ENCODE peak calls at places on chromosomes 11 and 22, in eight cellular contexts. C, R, H, J, G, D, F and V are unnamed samples.
A peak's percentile ranks its signal among the peaks of the same experiment; 100 is the strongest.

GRCh38 chr11:121207485-121208115 is 85.0 kb upstream of the SC5D start:
- DNase-seq in J (no peak), H (no peak), R (no peak), F (no peak), G (no peak), C (no peak), D (no peak), V (no peak)

GRCh38 chr11:19953909-19954308 is 206.4 kb downstream of the DBX1 start:
- DNase-seq in G (no peak), R (no peak), C (peak; percentile 65), J (no peak), F (no peak), D (no peak), H (no peak), V (no peak)

GRCh38 chr22:45742866-45743450 is 71.3 kb downstream of the ATXN10 start:
- DNase-seq in H (no peak), J (peak; percentile 59), G (no peak), R (no peak), D (peak; percentile 78), C (no peak), F (no peak), V (no peak)

GRCh38 chr11:12389676-12390075 is 12.3 kb downstream of the PARVA start:
- DNase-seq in D (no peak), C (no peak), J (no peak), R (no peak), F (no peak), G (no peak), H (no peak), V (no peak)

GRCh38 chr11:10872097-10872496 is 14.2 kb upstream of the ZBED5 start:
- DNase-seq in C (no peak), H (no peak), G (no peak), F (no peak), D (no peak), J (no peak), R (no peak), V (no peak)

GRCh38 chr22:30220338-30221009 is 26.1 kb downstream of the LIF start:
- DNase-seq in H (peak; percentile 16), R (no peak), C (no peak), F (no peak), J (no peak), D (no peak), G (no peak), V (no peak)

GRCh38 chr11:95140397-95141030 is 50.9 kb downstream of the ENDOD1 start:
- DNase-seq in D (no peak), J (no peak), H (no peak), R (no peak), F (no peak), C (no peak), G (no peak), V (no peak)

GRCh38 chr11:80944758-80945157 is 1503.9 kb upstream of the TENM4 start:
- DNase-seq in G (no peak), F (no peak), R (no peak), C (no peak), J (no peak), H (no peak), D (no peak), V (no peak)

GRCh38 chr22:18111759-18112330 is 1.2 kb downstream of the TUBA8 start:
- DNase-seq in D (no peak), J (no peak), C (no peak), G (no peak), R (no peak), H (no peak), F (no peak), V (no peak)

GRCh38 chr22:19178065-19178658 is 374 bp downstream of the SLC25A1 start:
- DNase-seq in H (peak; percentile 49), R (peak; percentile 46), C (peak; percentile 83), G (no peak), J (no peak), F (peak; percentile 57), D (peak; percentile 74), V (no peak)

GRCh38 chr11:121929581-121929980 is 186.4 kb downstream of the BLID start:
- DNase-seq in C (peak; percentile 74), R (peak; percentile 16), G (no peak), H (no peak), J (no peak), F (no peak), D (no peak), V (no peak)

GRCh38 chr11:4385978-4386740 is 7.3 kb downstream of the TRIM21 start:
- DNase-seq in F (no peak), R (no peak), D (no peak), G (no peak), H (no peak), C (no peak), J (no peak), V (no peak)

GRCh38 chr22:43862074-43862881 is at the start of gene SULT4A1:
- DNase-seq in H (no peak), R (no peak), J (no peak), F (no peak), D (no peak), C (peak; percentile 91), G (no peak), V (no peak)

GRCh38 chr22:50190182-50190951 is 4.7 kb downstream of the TRABD start:
- DNase-seq in H (peak; percentile 83), C (peak; percentile 68), D (peak; percentile 94), G (peak; percentile 79), F (peak; percentile 85), R (peak; percentile 60), J (peak; percentile 68), V (peak; percentile 56)

GRCh38 chr11:125494987-125495725 is 909 bp downstream of the FEZ1 start:
- DNase-seq in C (peak; percentile 83), G (no peak), R (peak; percentile 35), J (peak; percentile 8), H (no peak), F (no peak), D (no peak), V (peak; percentile 68)

DNA sequence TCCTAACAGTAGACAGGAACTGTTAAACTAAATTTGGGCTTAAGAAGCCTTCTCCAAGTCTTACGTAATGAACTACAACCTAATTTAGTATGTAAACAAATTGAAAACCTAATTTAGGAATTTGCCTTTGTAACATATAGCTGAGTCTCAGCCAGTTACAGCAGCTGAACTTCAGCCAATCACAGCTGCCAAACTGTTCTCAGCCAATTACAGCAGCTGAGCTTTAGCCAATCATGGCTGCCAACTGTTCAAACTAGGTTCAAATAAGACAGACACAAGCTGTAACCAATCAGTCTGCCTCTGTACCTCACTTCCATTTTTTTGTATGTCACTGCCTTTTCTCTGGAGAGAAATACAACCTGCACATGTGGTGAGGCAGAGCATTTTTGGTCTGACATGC is 95.0 kb upstream of the CD44 start:
- DNase-seq in F (no peak), H (no peak), C (no peak), R (no peak), D (no peak), J (no peak), G (no peak), V (no peak)
- H3K4me1 ChIP-seq in F (peaks cover 92% of the 10 kb centered on the region), H (peaks cover 35% of the 10 kb centered on the region), C (no peaks in the 10 kb centered on the region), R (no peaks in the 10 kb centered on the region), D (peaks cover 59% of the 10 kb centered on the region), J (no peaks in the 10 kb centered on the region), G (peaks cover 4% of the 10 kb centered on the region), V (no peaks in the 10 kb centered on the region)

DNA sequence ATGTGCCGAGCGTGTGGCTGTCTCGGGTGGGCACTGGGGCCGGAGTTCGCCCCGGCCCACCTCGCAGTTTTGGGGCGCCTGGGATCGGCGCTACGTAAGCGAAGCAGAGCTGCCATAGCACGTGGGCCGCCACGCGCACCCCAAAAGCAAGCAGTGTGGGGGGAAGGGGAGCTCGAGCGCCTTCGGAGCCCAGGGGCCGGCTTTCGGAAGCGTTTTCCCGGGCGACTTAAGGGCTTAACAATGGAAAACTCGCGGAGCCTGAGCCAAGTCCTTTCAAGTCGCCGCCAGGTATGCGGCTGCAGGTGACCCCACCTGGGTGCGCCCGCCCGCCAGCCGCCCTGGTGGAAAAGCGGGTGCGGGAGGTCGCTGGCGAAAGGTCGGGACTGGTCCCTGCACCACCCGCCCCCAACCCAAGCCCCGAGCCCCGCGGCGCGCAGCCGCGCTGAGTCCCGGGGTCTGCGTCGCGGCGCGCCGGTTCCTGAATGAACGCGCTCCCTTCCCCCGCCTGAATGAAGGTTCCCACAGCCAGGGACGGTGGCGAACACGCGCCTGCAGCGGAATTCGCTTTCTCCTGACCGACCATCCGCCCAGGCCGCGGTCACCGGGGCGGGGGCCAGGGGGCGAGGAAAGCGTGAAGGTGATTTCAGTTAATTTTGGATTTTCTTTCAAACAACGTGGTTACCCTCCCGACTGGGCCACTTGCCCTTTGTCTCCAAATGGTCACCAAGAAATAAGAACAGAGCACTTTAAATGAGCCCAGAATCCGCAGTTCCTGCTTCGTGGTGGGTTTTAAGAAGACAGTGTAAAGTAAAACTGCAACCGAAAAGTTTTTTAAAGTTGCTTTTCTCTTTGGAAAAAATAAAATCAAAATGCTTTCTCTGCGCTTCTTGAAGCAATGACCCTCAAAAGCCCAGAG is 2.7 kb upstream of the CCND1 start:
- DNase-seq in G (no peak), H (no peak), R (no peak), J (no peak), F (no peak), C (peak; percentile 88), D (peak; percentile 80), V (peak; percentile 52)
- H3K27ac ChIP-seq in G (peak overlapping the region; percentile 79), H (no peak overlapping the region), R (no peak overlapping the region), J (no peak overlapping the region), F (no peak overlapping the region), C (peak overlapping the region; percentile 43), D (peak overlapping the region; percentile 81), V (peak overlapping the region; percentile 37)

DNA sequence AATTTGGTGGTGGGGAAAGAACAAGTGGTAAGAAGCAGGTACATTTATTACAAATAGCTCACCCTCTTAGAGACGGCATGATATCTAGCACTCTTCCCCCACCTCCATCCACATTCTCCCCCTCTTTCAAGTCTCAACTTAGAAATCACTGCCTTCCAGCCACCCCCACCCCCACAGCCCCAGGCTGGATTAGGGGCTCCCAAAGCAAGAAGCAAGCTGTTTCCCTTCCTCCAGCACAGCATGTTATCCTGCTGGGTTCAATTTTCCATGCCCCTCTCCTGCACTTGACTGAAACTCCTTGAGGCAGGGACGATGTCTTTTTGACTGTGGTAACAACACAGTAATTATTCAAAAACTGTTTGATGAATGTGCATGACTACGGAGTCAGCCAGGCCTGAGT is 350.7 kb downstream of the LARGE1 start:
- DNase-seq in D (no peak), G (no peak), F (no peak), J (no peak), C (no peak), R (no peak), H (no peak), V (no peak)
- H3K4me1 ChIP-seq in D (no peaks in the 10 kb centered on the region), G (no peaks in the 10 kb centered on the region), F (no peaks in the 10 kb centered on the region), J (no peaks in the 10 kb centered on the region), C (peaks cover 13% of the 10 kb centered on the region), R (no peaks in the 10 kb centered on the region), H (peaks cover 32% of the 10 kb centered on the region), V (no peaks in the 10 kb centered on the region)

GRCh38 chr11:115298613-115299012 is 205.6 kb downstream of the CADM1 start:
- DNase-seq in R (no peak), J (no peak), F (no peak), G (no peak), D (no peak), H (no peak), C (no peak), V (no peak)
- H3K27ac ChIP-seq in R (no peak overlapping the region), J (no peak overlapping the region), F (no peak overlapping the region), G (no peak overlapping the region), D (no peak overlapping the region), H (no peak overlapping the region), C (no peak overlapping the region), V (no peak overlapping the region)